ENCODE peak calls at places on chromosomes 1 and 21, in eight cellular contexts. E is suprapubic skin, D is sigmoid colon, A is transverse colon, Q is H1, X is stomach, Z is ovary, Y is upper lobe of left lung. N is an unnamed sample.

GRCh38 chr1:168504064-168504837 is 39.5 kb downstream of the XCL2 start:
- DNase-seq in E (peak), D (peak), A (peak), Q (no peak), X (peak), Z (no peak), Y (peak), N (no peak)

GRCh38 chr1:241551759-241552638 is 19.8 kb downstream of the KMO start:
- DNase-seq in E (no peak), D (peak), A (peak), Q (no peak), X (no peak), Z (no peak), Y (peak), N (no peak)

GRCh38 chr1:236148471-236148847 is 6.1 kb downstream of the GPR137B start:
- DNase-seq in E (no peak), D (no peak), A (no peak), Q (no peak), X (no peak), Z (no peak), Y (no peak), N (no peak)

GRCh38 chr21:32370971-32371766 is 21.6 kb downstream of the URB1 start:
- DNase-seq in E (peak), D (no peak), A (no peak), Q (no peak), X (no peak), Z (no peak), Y (no peak), N (no peak)

GRCh38 chr1:234980657-234981396 is 147.8 kb downstream of the TOMM20 start:
- DNase-seq in E (peak), D (peak), A (peak), Q (no peak), X (peak), Z (peak), Y (peak), N (peak)

GRCh38 chr1:229758101-229759036 is 132.3 kb downstream of the URB2 start:
- DNase-seq in E (no peak), D (no peak), A (no peak), Q (no peak), X (no peak), Z (no peak), Y (no peak), N (no peak)

GRCh38 chr21:21897275-21897883 is 899.2 kb downstream of the NCAM2 start:
- DNase-seq in E (no peak), D (no peak), A (no peak), Q (no peak), X (no peak), Z (no peak), Y (no peak), N (no peak)

GRCh38 chr1:241902376-241903067 is 54.5 kb downstream of the EXO1 start:
- DNase-seq in E (no peak), D (no peak), A (no peak), Q (no peak), X (no peak), Z (no peak), Y (no peak), N (no peak)

GRCh38 chr1:245370175-245370825 is 215.5 kb downstream of the KIF26B start:
- DNase-seq in E (no peak), D (no peak), A (no peak), Q (no peak), X (no peak), Z (no peak), Y (no peak), N (no peak)

GRCh38 chr21:31873696-31874599 is 1.1 kb downstream of the HUNK start:
- DNase-seq in E (peak), D (peak), A (peak), Q (no peak), X (peak), Z (peak), Y (peak), N (peak)

GRCh38 chr1:76687324-76688018 is 179.8 kb upstream of the ST6GALNAC5 start:
- DNase-seq in E (no peak), D (no peak), A (no peak), Q (no peak), X (no peak), Z (no peak), Y (no peak), N (no peak)

GRCh38 chr1:76759950-76760349 is 107.3 kb upstream of the ST6GALNAC5 start:
- DNase-seq in E (no peak), D (no peak), A (no peak), Q (no peak), X (no peak), Z (no peak), Y (peak), N (no peak)

GRCh38 chr1:109661391-109661790 is 5.5 kb downstream of the GSTM4 start:
- DNase-seq in E (no peak), D (no peak), A (no peak), Q (no peak), X (no peak), Z (no peak), Y (no peak), N (no peak)

GRCh38 chr1:159076753-159077656 is at the start of gene AIM2:
- DNase-seq in E (no peak), D (no peak), A (peak), Q (no peak), X (peak), Z (no peak), Y (peak), N (no peak)

GRCh38 chr21:31310750-31311149 is 33.3 kb downstream of the TIAM1 start:
- DNase-seq in E (no peak), D (no peak), A (no peak), Q (no peak), X (peak), Z (no peak), Y (no peak), N (no peak)

GRCh38 chr1:119332626-119333025 is 36.0 kb upstream of the HAO2 start:
- DNase-seq in E (no peak), D (no peak), A (no peak), Q (no peak), X (no peak), Z (no peak), Y (no peak), N (no peak)

GRCh38 chr1:52472384-52472783 is 68.0 kb downstream of the PRPF38A start:
- DNase-seq in E (no peak), D (no peak), A (no peak), Q (no peak), X (no peak), Z (no peak), Y (no peak), N (no peak)

GRCh38 chr1:173527151-173527826 is 50.2 kb downstream of the PRDX6 start:
- DNase-seq in E (no peak), D (no peak), A (no peak), Q (no peak), X (no peak), Z (no peak), Y (peak), N (no peak)

GRCh38 chr21:38488640-38489282 is 9.5 kb downstream of the ERG start:
- DNase-seq in E (no peak), D (no peak), A (no peak), Q (no peak), X (no peak), Z (no peak), Y (no peak), N (no peak)

GRCh38 chr1:98090351-98090750 is 169.5 kb upstream of the DPYD start:
- DNase-seq in E (no peak), D (no peak), A (no peak), Q (no peak), X (no peak), Z (no peak), Y (no peak), N (peak)

GRCh38 chr1:47692196-47692595 is 254.4 kb downstream of the FOXD2 start:
- DNase-seq in E (peak), D (peak), A (no peak), Q (no peak), X (peak), Z (no peak), Y (peak), N (no peak)

GRCh38 chr21:45590246-45590725 is 48.0 kb upstream of the SLC19A1 start:
- DNase-seq in E (peak), D (peak), A (peak), Q (peak), X (peak), Z (peak), Y (peak), N (peak)

GRCh38 chr1:185789846-185790735 is 55.9 kb downstream of the HMCN1 start:
- DNase-seq in E (no peak), D (no peak), A (no peak), Q (no peak), X (no peak), Z (no peak), Y (no peak), N (no peak)

GRCh38 chr1:85027242-85027983 is 20.9 kb downstream of the MCOLN3 start:
- DNase-seq in E (no peak), D (no peak), A (no peak), Q (no peak), X (no peak), Z (no peak), Y (no peak), N (no peak)

GRCh38 chr1:10210841-10211804 is 753 bp downstream of the KIF1B start:
- DNase-seq in E (peak), D (peak), A (peak), Q (no peak), X (peak), Z (peak), Y (peak), N (peak)

GRCh38 chr1:1088801-1089680 is 14.9 kb upstream of the RNF223 start:
- DNase-seq in E (no peak), D (no peak), A (peak), Q (no peak), X (no peak), Z (peak), Y (no peak), N (no peak)

GRCh38 chr1:193558491-193559028 is 372.1 kb upstream of the B3GALT2 start:
- DNase-seq in E (no peak), D (no peak), A (no peak), Q (no peak), X (no peak), Z (no peak), Y (peak), N (peak)

DNA sequence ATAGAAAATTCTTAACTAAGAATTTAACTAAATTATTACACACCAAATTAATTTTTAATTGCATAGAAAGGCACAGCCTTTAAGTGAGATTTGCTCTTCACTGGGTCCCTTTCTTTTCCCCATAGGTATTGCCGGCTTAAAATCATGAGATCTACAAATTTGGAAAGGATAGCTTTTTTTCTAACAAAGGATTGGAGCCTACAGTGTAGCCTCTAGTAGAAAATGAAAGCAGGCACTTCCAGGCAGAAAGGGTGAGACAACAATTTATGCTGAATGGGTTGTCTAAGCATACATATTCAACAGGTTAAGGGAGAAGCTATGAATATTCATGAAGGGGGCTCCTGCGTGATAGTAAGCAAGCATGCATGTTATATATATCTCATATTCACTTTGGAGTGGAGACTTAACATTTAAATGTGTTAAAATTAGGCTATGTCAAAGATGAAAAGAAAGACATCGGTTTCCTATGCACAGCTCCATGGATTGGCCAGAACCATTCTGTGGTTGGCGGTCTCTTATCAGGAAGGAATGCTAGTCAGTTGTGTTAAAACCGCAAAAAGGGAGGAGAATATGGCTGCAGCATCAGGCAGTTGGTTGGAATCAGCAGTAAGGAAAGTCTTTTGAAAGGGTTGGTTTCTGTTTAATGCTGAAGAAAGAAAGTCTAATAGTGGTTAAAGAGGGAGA is 66.0 kb downstream of the VCAM1 start:
- DNase-seq in E (no peak), D (no peak), A (no peak), Q (no peak), X (no peak), Z (no peak), Y (no peak), N (no peak)
- TF ChIP-seq EP300 in E (no peak), D (no peak), A (no peak), Q (no peak), X (no peak), Z (no peak), Y (no peak), N (no peak)

DNA sequence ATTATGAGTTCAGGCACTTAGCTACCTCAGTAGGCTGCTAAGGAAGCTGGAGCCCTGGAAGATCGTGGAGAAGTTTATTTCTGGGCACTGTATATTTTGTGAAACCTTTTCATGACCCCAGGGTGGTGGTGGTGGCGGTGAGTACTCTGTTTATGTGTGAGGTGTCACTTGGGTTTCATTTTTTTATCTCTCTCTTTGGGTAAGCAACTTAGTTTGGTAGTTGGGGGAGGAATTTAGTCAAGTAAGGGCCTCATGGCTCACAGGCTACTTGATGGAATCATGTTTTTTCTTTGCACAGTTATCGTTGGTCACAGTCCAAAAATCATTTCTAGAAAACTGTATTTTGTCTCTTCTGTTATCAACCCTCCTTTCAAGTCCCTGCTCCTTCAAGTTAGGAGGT is 33.9 kb downstream of the C1orf141 start:
- DNase-seq in E (no peak), D (no peak), A (no peak), Q (no peak), X (no peak), Z (no peak), Y (no peak), N (no peak)
- TF ChIP-seq EP300 in E (no peak), D (no peak), A (no peak), Q (no peak), X (no peak), Z (no peak), Y (no peak), N (no peak)

GRCh38 chr1:218336353-218336752 is 8.8 kb upstream of the TGFB2 start:
- DNase-seq in E (no peak), D (no peak), A (no peak), Q (no peak), X (no peak), Z (no peak), Y (no peak), N (peak)

GRCh38 chr1:218342091-218342490 is 3.0 kb upstream of the TGFB2 start:
- DNase-seq in E (no peak), D (no peak), A (no peak), Q (no peak), X (no peak), Z (no peak), Y (no peak), N (no peak)

GRCh38 chr1:218344814-218345672 is at the start of gene TGFB2:
- DNase-seq in E (no peak), D (peak), A (peak), Q (no peak), X (no peak), Z (peak), Y (peak), N (peak)

GRCh38 chr1:218341325-218341724 is 3.8 kb upstream of the TGFB2 start:
- DNase-seq in E (no peak), D (no peak), A (no peak), Q (no peak), X (no peak), Z (no peak), Y (no peak), N (no peak)

GRCh38 chr1:218339267-218339831 is 5.8 kb upstream of the TGFB2 start:
- DNase-seq in E (no peak), D (no peak), A (no peak), Q (no peak), X (no peak), Z (no peak), Y (no peak), N (peak)
- TF ChIP-seq EP300 in E (no peak), D (no peak), A (no peak), Q (no peak), X (no peak), Z (no peak), Y (no peak), N (no peak)

DNA sequence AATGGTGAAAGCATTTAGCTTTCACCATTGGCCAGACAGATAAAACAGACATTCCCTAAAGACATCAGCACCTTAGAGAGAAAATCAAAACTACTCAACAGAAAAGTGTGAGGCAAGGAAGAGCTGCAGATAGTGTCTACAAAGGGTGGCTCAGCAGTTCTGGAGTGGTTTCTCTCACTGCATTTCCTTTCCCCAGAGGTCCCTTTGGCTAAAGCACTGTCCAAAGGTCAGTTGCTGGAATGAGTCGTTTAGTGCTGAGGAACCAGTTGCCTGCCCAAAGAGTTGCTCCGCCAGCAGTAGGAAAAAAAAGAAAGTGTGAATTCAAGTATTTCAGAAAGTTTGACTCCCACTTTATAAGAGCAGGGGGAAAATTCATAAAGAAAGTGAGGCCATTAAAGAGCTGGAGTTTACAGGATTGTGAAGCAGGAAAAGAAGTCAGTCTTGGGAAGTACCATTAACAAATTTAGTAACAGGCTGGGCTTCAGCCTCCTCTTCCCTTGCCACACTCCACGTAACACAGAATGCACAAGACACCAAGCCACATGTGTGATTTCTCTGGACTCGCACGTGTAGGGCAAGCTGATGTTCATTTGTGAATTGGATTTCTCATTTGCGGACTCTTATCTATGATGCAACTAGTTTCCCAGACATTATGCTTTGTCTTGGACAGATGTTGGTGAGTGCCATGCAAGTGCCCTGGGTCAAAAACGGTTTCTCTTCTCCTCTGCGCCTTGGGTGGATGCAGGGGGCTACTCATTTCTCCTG is 122.1 kb downstream of the RUNX1 start:
- DNase-seq in E (no peak), D (no peak), A (peak), Q (no peak), X (no peak), Z (no peak), Y (no peak), N (peak)
- TF ChIP-seq EP300 in E (no peak), D (no peak), A (no peak), Q (no peak), X (no peak), Z (no peak), Y (no peak), N (no peak)

GRCh38 chr1:25861316-25862286 is 2.3 kb upstream of the AUNIP start:
- DNase-seq in E (no peak), D (no peak), A (peak), Q (no peak), X (no peak), Z (no peak), Y (no peak), N (no peak)
- TF ChIP-seq EP300 in E (no peak), D (no peak), A (no peak), Q (no peak), X (no peak), Z (no peak), Y (no peak), N (no peak)

GRCh38 chr1:224785622-224786021 is 143.9 kb upstream of the DNAH14 start:
- DNase-seq in E (no peak), D (no peak), A (peak), Q (no peak), X (no peak), Z (no peak), Y (no peak), N (no peak)

GRCh38 chr1:224789311-224789710 is 140.2 kb upstream of the DNAH14 start:
- DNase-seq in E (no peak), D (no peak), A (no peak), Q (no peak), X (no peak), Z (no peak), Y (no peak), N (no peak)

GRCh38 chr1:224786533-224787249 is 142.8 kb upstream of the DNAH14 start:
- DNase-seq in E (no peak), D (no peak), A (no peak), Q (no peak), X (no peak), Z (no peak), Y (no peak), N (no peak)

GRCh38 chr1:224795591-224795990 is 133.9 kb upstream of the DNAH14 start:
- DNase-seq in E (no peak), D (no peak), A (no peak), Q (no peak), X (no peak), Z (no peak), Y (no peak), N (no peak)

DNA sequence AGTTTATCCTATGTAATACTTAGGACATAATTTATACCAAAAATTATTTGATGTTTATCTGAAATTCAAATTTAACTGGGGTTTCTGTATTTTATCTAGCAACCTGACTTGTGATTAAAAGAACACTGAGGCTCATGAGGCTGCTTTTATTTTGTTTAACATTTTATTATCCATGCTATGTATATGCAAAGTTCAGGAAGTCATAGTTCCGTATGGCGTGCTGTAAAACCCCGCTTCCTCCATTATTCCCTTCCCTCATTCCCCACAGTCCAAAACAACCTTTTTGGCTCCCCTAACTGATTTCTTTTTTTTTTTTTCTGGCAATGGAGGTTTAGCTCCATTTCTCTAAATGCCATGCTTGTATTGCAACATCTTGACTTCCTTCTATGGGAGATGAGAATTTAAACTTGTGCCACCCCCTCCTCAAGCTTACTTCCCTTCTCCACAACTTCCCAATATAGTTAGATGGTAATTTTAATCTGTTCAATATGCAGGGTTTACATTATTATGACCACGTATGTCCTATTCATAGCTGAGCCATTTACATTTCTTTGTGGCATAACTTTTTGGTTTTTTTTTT is 138.0 kb upstream of the DNAH14 start:
- DNase-seq in E (no peak), D (no peak), A (no peak), Q (no peak), X (no peak), Z (no peak), Y (no peak), N (no peak)
- TF ChIP-seq EP300 in E (no peak), D (no peak), A (no peak), Q (no peak), X (no peak), Z (no peak), Y (no peak), N (no peak)

GRCh38 chr1:164559342-164560070 is 522 bp downstream of the PBX1 start:
- DNase-seq in E (peak), D (peak), A (peak), Q (no peak), X (no peak), Z (peak), Y (no peak), N (peak)
- TF ChIP-seq EP300 in E (no peak), D (no peak), A (no peak), Q (no peak), X (no peak), Z (no peak), Y (no peak), N (no peak)